ENCODE peak calls at places on chromosomes 6 and 20, in four cellular contexts. Z is K562, U is A549, X is kidney. R is an unnamed sample.

GRCh38 chr20:62638680-62639406 is 3.5 kb upstream of the SLCO4A1 start:
- DNase-seq in Z (no peak), U (no peak), X (no peak), R (no peak)

GRCh38 chr6:41288025-41288777 is 1.7 kb upstream of the TREM1 start:
- DNase-seq in Z (no peak), U (no peak), X (no peak), R (peak)

GRCh38 chr20:63167918-63168520 is 47.9 kb downstream of the YTHDF1 start:
- DNase-seq in Z (no peak), U (no peak), X (peak), R (no peak)

GRCh38 chr20:652611-653109 is 340 bp downstream of the SRXN1 start:
- DNase-seq in Z (no peak), U (no peak), X (no peak), R (no peak)

GRCh38 chr6:166643907-166644590 is 17.0 kb upstream of the RPS6KA2 start:
- DNase-seq in Z (no peak), U (no peak), X (no peak), R (no peak)

GRCh38 chr20:59295531-59295930 is 4.9 kb upstream of the EDN3 start:
- DNase-seq in Z (no peak), U (no peak), X (no peak), R (no peak)

GRCh38 chr6:5080574-5080973 is 4.6 kb upstream of the PPP1R3G start:
- DNase-seq in Z (no peak), U (no peak), X (no peak), R (no peak)

GRCh38 chr20:4041748-4042411 is 26.5 kb upstream of the RNF24 start:
- DNase-seq in Z (peak), U (peak), X (peak), R (peak)

GRCh38 chr6:2562721-2563120 is 188.0 kb downstream of the MYLK4 start:
- DNase-seq in Z (no peak), U (no peak), X (no peak), R (no peak)

GRCh38 chr6:104987218-104987617 is 30.3 kb downstream of the LIN28B start:
- DNase-seq in Z (no peak), U (no peak), X (no peak), R (no peak)

GRCh38 chr6:119026822-119027221 is 51.6 kb downstream of the FAM184A start:
- DNase-seq in Z (no peak), U (no peak), X (no peak), R (no peak)

GRCh38 chr20:63235399-63235983 is at the start of gene BIRC7:
- DNase-seq in Z (peak), U (no peak), X (no peak), R (no peak)

GRCh38 chr6:61809004-61809595 is 476.9 kb downstream of the KHDRBS2 start:
- DNase-seq in Z (no peak), U (peak), X (no peak), R (no peak)

GRCh38 chr6:70398783-70399730 is 14.3 kb upstream of the FAM135A start:
- DNase-seq in Z (peak), U (peak), X (peak), R (peak)

GRCh38 chr6:130632288-130632687 is 194.9 kb upstream of the SMLR1 start:
- DNase-seq in Z (no peak), U (no peak), X (no peak), R (no peak)

GRCh38 chr6:69914015-69914485 is 47.7 kb downstream of the COL19A1 start:
- DNase-seq in Z (no peak), U (no peak), X (no peak), R (no peak)

GRCh38 chr6:75419408-75419807 is 74.2 kb downstream of the FILIP1 start:
- DNase-seq in Z (no peak), U (no peak), X (no peak), R (no peak)

GRCh38 chr20:58073945-58074920 is 154.2 kb downstream of the ANKRD60 start:
- DNase-seq in Z (no peak), U (no peak), X (no peak), R (no peak)

GRCh38 chr6:35302604-35303218 is 5.1 kb downstream of the DEF6 start:
- DNase-seq in Z (peak), U (no peak), X (no peak), R (no peak)

GRCh38 chr6:149454405-149454848 is 30.4 kb downstream of the ZC3H12D start:
- DNase-seq in Z (no peak), U (no peak), X (peak), R (peak)

GRCh38 chr6:96153775-96154174 is 138.0 kb downstream of the FUT9 start:
- DNase-seq in Z (no peak), U (no peak), X (no peak), R (no peak)

GRCh38 chr6:150252714-150253444 is 110.0 kb downstream of the PPP1R14C start:
- DNase-seq in Z (peak), U (no peak), X (no peak), R (no peak)

GRCh38 chr20:56422131-56422823 is 10.2 kb downstream of the CASS4 start:
- DNase-seq in Z (peak), U (peak), X (no peak), R (peak)

GRCh38 chr6:36925809-36926208 is 28.7 kb upstream of the PI16 start:
- DNase-seq in Z (no peak), U (no peak), X (no peak), R (no peak)

GRCh38 chr6:42104095-42104806 is 38.2 kb downstream of the C6orf132 start:
- DNase-seq in Z (peak), U (no peak), X (no peak), R (no peak)

GRCh38 chr20:3031524-3032147 is 11.8 kb upstream of the GNRH2 start:
- DNase-seq in Z (no peak), U (no peak), X (no peak), R (no peak)

GRCh38 chr6:65955034-65955433 is 248.0 kb upstream of the EYS start:
- DNase-seq in Z (no peak), U (no peak), X (no peak), R (no peak)

GRCh38 chr20:44711237-44711636 is 3.9 kb upstream of the CCN5 start:
- DNase-seq in Z (no peak), U (no peak), X (peak), R (no peak)

GRCh38 chr20:44715495-44716308 is 533 bp downstream of the CCN5 start:
- DNase-seq in Z (no peak), U (no peak), X (peak), R (no peak)

GRCh38 chr20:44714701-44715494 is at the start of gene CCN5:
- DNase-seq in Z (peak), U (peak), X (peak), R (peak)

GRCh38 chr20:44716309-44717106 is 1.3 kb downstream of the CCN5 start:
- DNase-seq in Z (no peak), U (no peak), X (peak), R (no peak)

DNA sequence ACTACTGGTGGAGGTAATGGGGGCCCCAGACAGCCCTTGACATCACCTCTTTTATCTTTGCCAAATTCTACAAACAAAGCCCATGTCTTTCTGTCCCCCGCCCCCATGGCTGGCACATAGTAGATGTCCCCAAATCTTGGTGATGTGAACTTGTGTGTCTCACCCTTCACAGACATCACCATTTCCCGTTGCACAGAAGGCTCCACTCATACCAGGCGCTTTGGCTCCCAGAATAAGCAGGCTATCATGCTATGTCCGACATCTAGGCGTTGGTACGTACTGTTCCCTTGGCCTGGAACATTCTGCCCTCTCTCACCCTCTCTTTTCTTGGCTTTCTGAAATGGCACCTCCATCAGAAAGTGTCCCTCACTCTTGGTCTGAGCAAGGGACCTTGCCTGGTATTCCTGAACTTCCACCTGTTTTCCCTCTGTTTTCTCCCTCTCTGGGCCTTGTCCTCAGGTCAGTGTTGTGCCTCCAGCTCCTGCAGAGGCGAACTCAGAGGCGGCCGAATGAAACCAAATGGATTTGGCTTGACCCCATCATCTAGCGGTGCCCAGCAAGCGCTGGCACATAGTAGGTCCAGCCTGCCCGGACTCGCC is 968 bp upstream of the CCN5 start:
- DNase-seq in Z (no peak), U (no peak), X (peak), R (no peak)
- TF ChIP-seq CTCF in Z (no peak), U (no peak), X (no peak), R (no peak)

DNA sequence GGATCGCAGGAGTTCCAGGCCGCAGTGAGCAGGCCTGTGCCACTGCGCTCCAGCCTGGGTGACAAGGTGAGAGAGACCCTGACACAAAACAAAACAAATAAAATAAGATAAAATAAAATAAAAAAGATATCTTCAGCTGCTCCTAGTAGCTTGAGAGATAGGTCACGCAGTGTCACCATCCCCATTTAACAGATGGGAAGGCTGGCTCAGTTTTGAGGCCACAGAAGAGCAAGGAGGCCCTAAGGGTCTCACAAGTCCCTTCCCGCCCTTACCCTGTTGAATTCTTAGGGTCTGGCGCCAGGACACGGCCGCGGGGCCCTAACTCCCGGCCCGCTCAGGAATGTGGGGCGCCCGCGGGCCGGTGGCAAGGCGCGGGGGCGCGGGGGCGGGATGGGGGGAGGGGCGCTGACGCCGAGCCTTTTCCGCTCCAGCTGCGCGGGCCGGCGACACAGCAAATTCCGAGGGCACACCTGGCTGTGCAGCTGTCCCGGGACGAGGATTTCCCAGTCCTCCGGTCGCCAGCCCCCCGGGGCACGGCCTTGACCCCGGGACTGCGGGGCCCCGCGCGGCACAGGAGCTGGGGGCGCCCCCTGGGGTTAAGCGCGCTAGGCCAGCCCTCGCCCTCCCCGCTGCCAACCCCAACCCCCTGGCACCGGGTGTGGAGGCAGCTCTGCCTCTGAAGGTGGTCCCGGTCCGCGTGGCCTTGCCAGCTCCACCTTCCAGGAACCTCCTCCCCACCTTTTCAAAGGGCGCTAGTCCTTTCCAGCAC is 10.3 kb upstream of the R3HDML start:
- DNase-seq in Z (peak), U (no peak), X (no peak), R (no peak)
- H3K4me3 ChIP-seq in Z (no peak), U (peak), X (no peak), R (peak)

DNA sequence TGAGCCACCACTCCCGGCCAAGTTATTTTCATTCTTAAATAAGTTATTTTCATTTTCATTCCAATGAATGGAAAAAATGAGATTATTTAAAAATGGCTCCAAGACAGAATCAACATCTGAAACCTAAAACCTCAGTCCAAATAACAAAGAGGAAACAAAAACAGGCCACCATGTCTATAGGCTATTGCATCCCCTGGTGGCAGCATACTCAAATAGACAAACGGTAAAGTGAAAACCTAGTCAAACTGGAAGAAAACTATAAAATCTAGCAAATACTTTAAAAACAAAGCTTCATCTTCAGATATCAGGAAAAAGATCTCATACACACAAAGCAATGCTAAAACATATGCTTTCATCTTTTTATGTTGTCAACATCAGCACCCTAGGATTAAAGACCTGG is 20.9 kb downstream of the IL17A start:
- DNase-seq in Z (no peak), U (no peak), X (no peak), R (no peak)
- TF ChIP-seq CTCF in Z (peak), U (no peak), X (no peak), R (no peak)

GRCh38 chr20:38672504-38672903 is 51.8 kb upstream of the SLC32A1 start:
- DNase-seq in Z (no peak), U (no peak), X (no peak), R (no peak)
- H3K4me3 ChIP-seq in Z (no peak), U (no peak), X (no peak), R (no peak)

R was measured in retinal pigment epithelial cell.